ENCODE peak calls at places on chromosomes 7 and 10, in ten cellular contexts. Y, D, K, N, J, V, T, X, P and R are unnamed samples.

GRCh38 chr7:15323545-15323944 is 238.3 kb downstream of the AGMO start:
- DNase-seq in N (peak; percentile 27), T (peak; percentile 12), D (no peak), V (peak; percentile 49), X (no peak), Y (peak; percentile 15), J (no peak), P (no peak), K (no peak), R (no peak)

GRCh38 chr7:132580717-132581285 is 4.5 kb upstream of the PLXNA4 start:
- DNase-seq in T (peak; percentile 50), D (peak; percentile 7), X (peak; percentile 68), P (peak; percentile 65), V (peak; percentile 82), Y (peak; percentile 71), K (peak; percentile 71), N (peak; percentile 85), J (peak; percentile 75), R (peak; percentile 78)

GRCh38 chr7:45073843-45074737 is 14.7 kb downstream of the NACAD start:
- DNase-seq in K (peak; percentile 30), J (peak; percentile 77), V (no peak), N (no peak), X (no peak), Y (no peak), P (no peak), D (no peak), T (no peak), R (no peak)

GRCh38 chr7:100467638-100468373 is 3.7 kb upstream of the SPACDR start:
- DNase-seq in T (no peak), K (no peak), X (no peak), N (no peak), D (no peak), P (no peak), J (no peak), V (no peak), Y (no peak), R (no peak)

GRCh38 chr10:59698326-59698725 is 11.3 kb downstream of the SLC16A9 start:
- DNase-seq in V (no peak), D (no peak), T (no peak), K (no peak), X (no peak), J (no peak), Y (no peak), P (no peak), N (no peak), R (no peak)

GRCh38 chr10:50567384-50567783 is 56.4 kb downstream of the SGMS1 start:
- DNase-seq in K (no peak), V (no peak), J (no peak), Y (no peak), N (no peak), P (no peak), X (peak; percentile 35), T (no peak), D (no peak), R (no peak)

GRCh38 chr7:87926581-87927461 is 7.2 kb upstream of the ADAM22 start:
- DNase-seq in N (no peak), D (peak; percentile 95), P (no peak), V (no peak), T (no peak), K (no peak), Y (peak; percentile 32), J (no peak), X (no peak), R (no peak)

GRCh38 chr10:359093-359492 is 223.8 kb downstream of the ZMYND11 start:
- DNase-seq in P (no peak), J (no peak), V (no peak), D (no peak), T (no peak), N (no peak), K (no peak), Y (no peak), X (no peak), R (no peak)

GRCh38 chr7:91243591-91244368 is 20.5 kb upstream of the FZD1 start:
- DNase-seq in P (peak; percentile 72), J (no peak), D (no peak), N (peak; percentile 26), Y (peak; percentile 75), X (no peak), T (no peak), V (peak; percentile 43), K (no peak), R (no peak)

GRCh38 chr7:91240546-91240945 is 23.7 kb upstream of the FZD1 start:
- DNase-seq in X (no peak), K (no peak), Y (peak; percentile 92), P (peak; percentile 77), N (peak; percentile 84), J (no peak), T (peak; percentile 53), V (peak; percentile 92), D (no peak), R (no peak)

GRCh38 chr7:91239171-91239604 is 25.0 kb upstream of the FZD1 start:
- DNase-seq in T (peak; percentile 15), Y (peak; percentile 95), P (peak; percentile 83), J (no peak), V (peak; percentile 91), X (no peak), D (no peak), N (peak; percentile 85), K (peak; percentile 82), R (no peak)

GRCh38 chr7:91239772-91240171 is 24.5 kb upstream of the FZD1 start:
- DNase-seq in T (no peak), D (no peak), X (no peak), N (no peak), J (no peak), K (no peak), V (no peak), Y (no peak), P (no peak), R (no peak)

GRCh38 chr7:91242097-91242846 is 22.0 kb upstream of the FZD1 start:
- DNase-seq in N (peak; percentile 51), V (peak; percentile 66), P (peak; percentile 61), J (no peak), T (no peak), K (peak; percentile 27), X (no peak), D (no peak), Y (peak; percentile 77), R (no peak)
- TF ChIP-seq CTCF in N (no peak), V (no peak), P (no peak), J (no peak), T (no peak), K (no peak), X (no peak), D (no peak), Y (no peak), R (no peak)

DNA sequence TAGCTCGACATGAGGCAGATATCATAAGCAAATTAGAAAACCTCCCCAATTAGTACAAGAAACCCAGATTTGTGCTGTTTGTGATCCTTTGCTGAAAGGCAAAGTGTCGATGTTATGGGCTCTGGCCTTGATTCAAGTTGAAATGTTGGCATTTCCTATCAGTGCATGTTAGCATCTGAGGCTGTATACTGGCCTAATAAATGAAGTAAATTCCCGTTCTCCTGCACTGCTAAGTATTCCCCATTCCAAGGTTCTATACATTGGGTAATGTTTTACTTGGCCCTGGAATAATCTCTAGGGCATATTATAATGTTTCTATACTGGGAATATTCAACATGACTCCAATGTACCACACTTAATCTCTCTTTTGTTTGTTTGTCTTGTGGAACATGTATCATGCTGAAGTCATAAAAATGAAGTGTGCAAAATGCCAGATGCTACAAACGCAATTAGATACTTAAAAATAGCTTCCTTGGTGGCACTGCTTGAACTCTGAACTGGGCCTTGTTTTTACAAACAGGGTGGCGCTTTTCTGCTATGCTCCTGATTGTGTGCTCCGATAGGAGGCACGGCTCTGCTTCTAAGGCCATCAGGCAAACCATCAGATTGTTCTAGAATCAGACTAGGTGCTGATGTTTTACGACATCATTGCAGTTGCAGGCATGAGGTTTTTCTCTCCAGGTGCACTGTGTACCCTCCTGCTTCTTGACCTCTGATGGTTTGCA is 156.7 kb upstream of the TCF7L2 start:
- DNase-seq in X (no peak), N (peak; percentile 55), J (no peak), D (no peak), V (peak; percentile 82), T (no peak), Y (peak; percentile 75), P (peak; percentile 39), K (peak; percentile 49), R (no peak)
- H3K4me3 ChIP-seq in X (no peak overlapping the region), N (peak overlapping the region; percentile 34), J (no peak overlapping the region), D (no peak overlapping the region), V (no peak overlapping the region), T (no peak overlapping the region), Y (no peak overlapping the region), P (peak overlapping the region; percentile 22), K (no peak overlapping the region), R (no peak overlapping the region)

GRCh38 chr10:102392306-102392705 is 3.2 kb upstream of the NFKB2 start:
- DNase-seq in K (no peak), X (no peak), V (no peak), D (no peak), P (no peak), Y (no peak), T (no peak), N (no peak), J (no peak), R (no peak)

GRCh38 chr10:102394801-102395676 is 466 bp upstream of the NFKB2 start:
- DNase-seq in P (peak; percentile 75), K (peak; percentile 87), T (peak; percentile 89), J (peak; percentile 91), N (peak; percentile 47), D (peak; percentile 62), Y (peak; percentile 40), X (peak; percentile 92), V (peak; percentile 74), R (peak; percentile 88)

GRCh38 chr10:102394079-102394800 is 1.3 kb upstream of the NFKB2 start:
- DNase-seq in J (peak; percentile 97), X (peak; percentile 96), Y (peak; percentile 89), N (peak; percentile 94), D (peak; percentile 89), P (peak; percentile 90), T (peak; percentile 89), K (peak; percentile 87), V (peak; percentile 90), R (peak; percentile 96)

GRCh38 chr10:102395677-102396197 is at the start of gene NFKB2:
- DNase-seq in T (no peak), V (no peak), J (no peak), Y (peak; percentile 76), K (no peak), N (peak; percentile 87), P (no peak), X (no peak), D (no peak), R (no peak)

DNA sequence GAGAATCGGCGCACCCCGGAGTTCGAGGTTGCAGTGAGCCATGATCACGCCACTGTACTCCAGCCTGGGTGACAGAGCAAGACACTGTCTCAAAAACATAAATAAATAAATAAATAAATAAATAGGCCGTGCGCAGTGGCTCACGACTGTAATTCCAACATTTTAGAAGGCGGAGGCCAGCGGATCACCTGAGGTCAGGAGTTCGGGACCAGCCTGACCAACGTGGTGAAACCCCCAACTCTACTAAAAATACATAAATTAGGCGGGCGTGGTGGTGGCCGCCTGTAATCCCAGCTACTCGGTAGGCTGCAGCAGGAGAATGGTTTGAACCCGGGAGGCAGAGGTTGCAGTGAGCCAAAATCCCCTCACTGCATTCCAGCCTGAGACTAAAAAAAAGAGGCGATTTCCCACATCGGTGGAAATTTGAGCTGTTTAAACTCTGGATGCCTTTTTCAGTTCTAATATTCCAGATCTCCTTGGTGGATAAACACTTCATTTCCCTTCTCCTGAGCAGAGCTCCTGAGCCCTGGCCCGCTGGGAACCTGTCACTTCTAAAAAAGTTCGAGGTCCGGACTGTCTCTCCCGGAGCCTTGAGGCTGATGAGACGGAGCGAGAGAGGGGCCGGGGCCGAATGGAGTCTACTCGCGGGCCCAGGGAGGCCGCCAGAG is 2.0 kb upstream of the NFKB2 start:
- DNase-seq in K (no peak), V (no peak), N (no peak), J (peak; percentile 24), D (no peak), P (no peak), Y (no peak), T (no peak), X (no peak), R (no peak)
- TF ChIP-seq CTCF in K (peak; percentile 74), V (no peak), N (peak; percentile 93), J (peak; percentile 96), D (peak; percentile 97), P (peak; percentile 95), Y (peak; percentile 80), T (peak; percentile 95), X (no peak), R (no peak)

GRCh38 chr10:99529483-99530107 is 3.1 kb upstream of the NKX2-3 start:
- DNase-seq in D (no peak), K (no peak), V (peak; percentile 34), P (no peak), N (no peak), Y (no peak), J (no peak), T (no peak), X (no peak), R (no peak)
- H3K4me3 ChIP-seq in D (no peak overlapping the region), K (no peak overlapping the region), V (no peak overlapping the region), P (no peak overlapping the region), N (no peak overlapping the region), Y (no peak overlapping the region), J (no peak overlapping the region), T (peak overlapping the region; percentile 24), X (no peak overlapping the region), R (no peak overlapping the region)